ENCODE peak calls at places on chromosomes 16 and 17, in ten cellular contexts. T is RCC 7860; X is activated naive CD8-positive, alpha-beta T cell treated with anti-CD3 and anti-CD28 coated beads for 36 hours; Q is EL; B is OCI-M1; H is ELR; J is stimulated activated CD4-positive, alpha-beta T cell treated with anti-CD3 and anti-CD28 coated beads, TNF-alpha, amount 100 ng/mL, for 24 hours; S is WTC11; R is cardiac fibroblast; L is CD14-positive monocyte. P is an unnamed sample.

GRCh38 chr16:70746040-70746707 is 54.8 kb downstream of the VAC14 start:
- DNase-seq in S (no peak), X (no peak), J (no peak), Q (peak), B (peak), T (peak), L (no peak), R (peak), H (peak), P (no peak)

GRCh38 chr17:60303406-60304099 is 88.4 kb downstream of the USP32 start:
- DNase-seq in B (peak), H (no peak), R (no peak), L (no peak), S (no peak), T (no peak), Q (no peak), J (no peak), X (no peak), P (no peak)

GRCh38 chr16:85354623-85355514 is 242.6 kb upstream of the CIBAR2 start:
- DNase-seq in B (peak), X (no peak), H (peak), L (no peak), S (no peak), T (peak), R (peak), Q (peak), J (no peak), P (no peak)

GRCh38 chr16:80341242-80341641 is 199.6 kb upstream of the DYNLRB2 start:
- DNase-seq in R (no peak), L (no peak), J (no peak), T (no peak), Q (no peak), S (no peak), B (no peak), H (no peak), X (no peak), P (no peak)

GRCh38 chr16:20001856-20002707 is 71.6 kb downstream of the GPR139 start:
- DNase-seq in S (no peak), R (no peak), L (no peak), B (no peak), J (no peak), X (no peak), H (no peak), T (no peak), Q (no peak), P (no peak)

GRCh38 chr17:57256708-57257112 is 387 bp downstream of the MSI2 start:
- DNase-seq in X (no peak), T (no peak), S (no peak), R (peak), L (no peak), Q (peak), B (peak), H (peak), J (no peak), P (peak)

GRCh38 chr17:34503804-34504203 is 75.6 kb upstream of the TMEM132E start:
- DNase-seq in S (no peak), H (no peak), T (peak), B (peak), X (peak), Q (no peak), R (peak), L (no peak), J (no peak), P (no peak)

GRCh38 chr16:1159325-1159972 is 6.5 kb downstream of the CACNA1H start:
- DNase-seq in H (no peak), X (no peak), L (no peak), J (no peak), B (no peak), T (no peak), R (no peak), Q (no peak), S (no peak), P (no peak)

GRCh38 chr17:68733241-68734176 is 132.3 kb upstream of the FAM20A start:
- DNase-seq in H (peak), Q (peak), J (no peak), X (no peak), R (no peak), B (peak), S (no peak), L (no peak), T (no peak), P (no peak)

GRCh38 chr16:62363451-62363850 is 327.2 kb upstream of the CDH8 start:
- DNase-seq in H (no peak), R (no peak), B (peak), T (no peak), X (no peak), L (no peak), J (no peak), S (no peak), Q (no peak), P (no peak)

GRCh38 chr16:57284206-57284951 is at the start of gene PLLP:
- DNase-seq in J (no peak), H (peak), R (peak), T (peak), X (peak), S (peak), L (no peak), B (no peak), Q (peak), P (peak)

P was measured in T-helper 22 cell.